ENCODE peak calls at places on chromosomes 7 and 10, in four cellular contexts. L is GM23248, X is HepG2, P is K562. C is an unnamed sample.

GRCh38 chr7:129160161-129160911 is 15.8 kb downstream of the TSPAN33 start:
- DNase-seq in L (no peak), X (no peak), P (no peak), C (no peak)

GRCh38 chr10:47409171-47409865 is 25.2 kb upstream of the ZNF488 start:
- DNase-seq in L (no peak), X (no peak), P (no peak), C (no peak)

GRCh38 chr7:19798986-19799385 is 25.6 kb upstream of the TMEM196 start:
- DNase-seq in L (peak), X (no peak), P (no peak), C (no peak)

GRCh38 chr7:1076184-1077072 is 11.5 kb upstream of the GPER1 start:
- DNase-seq in L (peak), X (no peak), P (no peak), C (no peak)

GRCh38 chr7:69728299-69728698 is 130.0 kb downstream of the AUTS2 start:
- DNase-seq in L (peak), X (no peak), P (no peak), C (no peak)

GRCh38 chr7:17126413-17127374 is 171.8 kb upstream of the AHR start:
- DNase-seq in L (no peak), X (peak), P (no peak), C (no peak)

GRCh38 chr7:95558866-95559265 is 37.5 kb downstream of the PDK4 start:
- DNase-seq in L (no peak), X (no peak), P (no peak), C (no peak)

GRCh38 chr7:40437498-40437897 is 302.7 kb downstream of the SUGCT start:
- DNase-seq in L (peak), X (peak), P (no peak), C (no peak)

GRCh38 chr7:12158334-12159060 is 52.6 kb upstream of the TMEM106B start:
- DNase-seq in L (no peak), X (peak), P (no peak), C (no peak)

GRCh38 chr7:149489391-149490024 is 8.1 kb downstream of the ZNF746 start:
- DNase-seq in L (no peak), X (peak), P (no peak), C (no peak)

GRCh38 chr7:54330216-54330800 is 211.9 kb upstream of the VSTM2A start:
- DNase-seq in L (no peak), X (no peak), P (no peak), C (no peak)

GRCh38 chr7:815284-816216 is 16.7 kb upstream of the SUN1 start:
- DNase-seq in L (peak), X (no peak), P (peak), C (peak)

GRCh38 chr7:94264756-94265155 is 129.9 kb upstream of the COL1A2 start:
- DNase-seq in L (peak), X (no peak), P (no peak), C (no peak)

GRCh38 chr7:135827391-135827790 is 78.8 kb upstream of the FAM180A start:
- DNase-seq in L (no peak), X (no peak), P (no peak), C (peak)

GRCh38 chr7:90192876-90193765 is 18.4 kb upstream of the STEAP2 start:
- DNase-seq in L (peak), X (no peak), P (no peak), C (no peak)

GRCh38 chr10:48939790-48940325 is at the start of gene LRRC18:
- DNase-seq in L (no peak), X (no peak), P (no peak), C (no peak)

GRCh38 chr10:22682237-22683192 is 31.9 kb downstream of the PIP4K2A start:
- DNase-seq in L (peak), X (peak), P (peak), C (no peak)

GRCh38 chr10:103238506-103239252 is 7.0 kb upstream of the RPEL1 start:
- DNase-seq in L (peak), X (peak), P (peak), C (no peak)

GRCh38 chr10:38146579-38147333 is 52.6 kb downstream of the ZNF37A start:
- DNase-seq in L (no peak), X (no peak), P (no peak), C (no peak)

GRCh38 chr7:127035203-127035849 is 217.4 kb downstream of the GRM8 start:
- DNase-seq in L (no peak), X (no peak), P (no peak), C (no peak)

GRCh38 chr10:18312385-18313145 is 172.3 kb downstream of the CACNB2 start:
- DNase-seq in L (peak), X (peak), P (peak), C (peak)

GRCh38 chr7:98110249-98111022 is 3.8 kb downstream of the LMTK2 start:
- DNase-seq in L (no peak), X (peak), P (peak), C (no peak)

GRCh38 chr10:78203915-78204818 is 170.5 kb downstream of the RPS24 start:
- DNase-seq in L (peak), X (peak), P (no peak), C (no peak)

GRCh38 chr7:148804343-148805234 is 79.5 kb downstream of the EZH2 start:
- DNase-seq in L (no peak), X (no peak), P (peak), C (no peak)

GRCh38 chr7:138000081-138000701 is 1.7 kb downstream of the CREB3L2 start:
- DNase-seq in L (peak), X (peak), P (peak), C (no peak)

GRCh38 chr7:28957064-28957821 is 887 bp downstream of the TRIL start:
- DNase-seq in L (peak), X (no peak), P (no peak), C (no peak)

GRCh38 chr7:149725426-149725821 is 48.0 kb downstream of the ZNF467 start:
- DNase-seq in L (no peak), X (no peak), P (no peak), C (no peak)

GRCh38 chr7:112116894-112117293 is 89.3 kb downstream of the DOCK4 start:
- DNase-seq in L (no peak), X (no peak), P (no peak), C (no peak)

GRCh38 chr7:1358376-1359050 is 100.8 kb downstream of the MICALL2 start:
- DNase-seq in L (no peak), X (no peak), P (no peak), C (no peak)

GRCh38 chr7:96952974-96953391 is 52.4 kb upstream of the DLX6 start:
- DNase-seq in L (peak), X (no peak), P (no peak), C (no peak)

GRCh38 chr7:111758332-111758731 is 196.0 kb upstream of the IMMP2L start:
- DNase-seq in L (no peak), X (no peak), P (no peak), C (no peak)

GRCh38 chr10:86203162-86203905 is 163.3 kb downstream of the GRID1 start:
- DNase-seq in L (peak), X (peak), P (peak), C (peak)

GRCh38 chr7:147861058-147861716 is 729.4 kb upstream of the C7orf33 start:
- DNase-seq in L (peak), X (no peak), P (no peak), C (no peak)

GRCh38 chr7:155344270-155344617 is 46.6 kb downstream of the INSIG1 start:
- DNase-seq in L (no peak), X (no peak), P (no peak), C (no peak)

GRCh38 chr7:130216750-130217149 is 9.1 kb downstream of the SSMEM1 start:
- DNase-seq in L (no peak), X (no peak), P (no peak), C (no peak)

GRCh38 chr7:130208511-130208910 is 851 bp downstream of the SSMEM1 start:
- DNase-seq in L (no peak), X (no peak), P (no peak), C (no peak)

GRCh38 chr7:130210181-130210935 is 2.7 kb downstream of the SSMEM1 start:
- DNase-seq in L (peak), X (peak), P (no peak), C (no peak)

GRCh38 chr7:130216025-130216424 is 8.4 kb downstream of the SSMEM1 start:
- DNase-seq in L (no peak), X (no peak), P (no peak), C (no peak)

GRCh38 chr7:130213820-130214219 is 6.2 kb downstream of the SSMEM1 start:
- DNase-seq in L (no peak), X (no peak), P (no peak), C (no peak)
- H2AFZ ChIP-seq in L (no peak), X (no peak), P (peak), C (no peak)

DNA sequence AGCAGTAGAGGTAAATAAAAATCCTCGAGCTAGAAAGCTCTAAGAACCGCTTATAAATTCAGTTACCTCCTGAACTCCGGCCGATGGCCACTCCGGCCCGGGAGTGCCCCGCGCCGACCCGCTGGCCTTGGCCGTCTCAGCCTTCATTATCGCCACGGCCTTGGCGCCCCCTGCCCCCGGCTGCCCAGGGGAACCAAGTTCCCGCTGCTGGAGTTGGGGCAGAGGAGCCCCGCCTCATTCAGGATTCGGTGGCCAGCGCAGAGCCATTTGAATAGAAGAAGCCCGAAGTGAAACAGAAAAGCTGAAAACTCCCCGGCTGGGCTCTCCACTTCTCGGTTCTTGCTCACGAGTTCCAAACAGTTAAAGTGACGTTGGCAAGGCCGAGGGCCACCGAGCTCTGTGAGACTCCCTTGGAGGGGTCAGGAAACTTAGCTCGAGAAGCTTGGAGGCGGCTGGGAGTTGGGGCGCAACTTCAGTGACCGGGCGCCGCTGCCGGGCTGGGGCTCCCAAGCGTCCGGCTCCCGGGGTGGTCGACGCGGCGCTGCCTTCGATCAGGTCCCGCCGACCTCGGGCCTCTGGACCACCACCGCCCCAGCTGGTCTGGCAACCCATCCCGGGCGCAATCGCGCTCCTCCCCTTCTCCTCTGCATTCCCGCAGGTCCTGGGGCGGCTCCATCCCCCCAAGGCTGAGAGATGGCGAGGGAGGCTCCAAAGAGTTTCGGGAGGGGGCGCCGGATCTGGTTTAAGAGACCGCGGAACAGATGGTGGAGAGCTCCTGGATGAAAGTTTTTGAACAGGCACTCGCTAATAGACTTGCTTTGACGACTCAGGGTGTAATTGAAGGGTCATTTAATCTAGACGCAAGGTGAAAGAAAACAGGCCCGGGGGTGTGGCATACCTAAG is 5.8 kb upstream of the FEZF1 start:
- DNase-seq in L (peak), X (no peak), P (no peak), C (no peak)
- H2AFZ ChIP-seq in L (peak), X (no peak), P (no peak), C (no peak)

GRCh38 chr7:106177738-106178592 is 65.9 kb upstream of the SYPL1 start:
- DNase-seq in L (no peak), X (no peak), P (no peak), C (no peak)
- H2AFZ ChIP-seq in L (no peak), X (no peak), P (no peak), C (no peak)

DNA sequence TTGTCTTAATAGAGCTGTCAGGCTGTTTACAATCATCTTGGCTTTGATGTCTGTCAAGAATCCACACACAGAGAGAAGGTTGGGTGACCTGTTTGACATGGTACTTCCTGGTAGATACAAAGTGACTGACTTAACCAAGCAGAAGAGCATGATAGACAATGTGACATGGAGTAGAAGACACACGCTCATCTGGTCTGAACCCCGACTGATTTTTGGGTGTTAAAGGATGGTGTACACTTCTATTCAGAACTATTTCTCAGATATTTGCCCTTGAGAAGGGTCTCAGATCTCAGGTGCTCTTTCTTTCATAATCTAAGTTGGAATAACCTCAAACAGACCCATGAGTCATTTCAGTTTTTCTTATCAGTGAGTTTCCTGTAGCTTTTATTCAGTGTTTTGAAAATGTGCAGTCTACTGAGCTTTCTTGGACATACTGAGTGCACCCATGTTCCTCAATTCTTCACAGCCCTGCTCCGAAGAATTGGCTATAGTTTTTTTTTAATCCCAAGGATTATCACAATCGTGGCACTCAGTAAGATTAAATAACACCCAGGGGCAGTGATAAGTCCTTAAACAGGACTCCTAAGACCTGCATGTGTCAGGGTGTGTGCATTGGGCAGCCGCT is 46.4 kb upstream of the NXPH1 start:
- DNase-seq in L (no peak), X (no peak), P (peak), C (no peak)
- H2AFZ ChIP-seq in L (no peak), X (no peak), P (peak), C (no peak)

GRCh38 chr10:69086131-69086530 is 1.8 kb upstream of the SRGN start:
- DNase-seq in L (peak), X (no peak), P (peak), C (no peak)
- H2AFZ ChIP-seq in L (peak), X (peak), P (peak), C (no peak)

GRCh38 chr7:114412548-114412947 is 2.1 kb upstream of the FOXP2 start:
- DNase-seq in L (no peak), X (no peak), P (no peak), C (no peak)

GRCh38 chr7:114413741-114414140 is 874 bp upstream of the FOXP2 start:
- DNase-seq in L (peak), X (no peak), P (no peak), C (no peak)

GRCh38 chr7:114405427-114405826 is 9.2 kb upstream of the FOXP2 start:
- DNase-seq in L (peak), X (peak), P (no peak), C (no peak)

GRCh38 chr7:114414151-114415053 is at the start of gene FOXP2:
- DNase-seq in L (peak), X (peak), P (no peak), C (no peak)

GRCh38 chr7:114409750-114410149 is 4.9 kb upstream of the FOXP2 start:
- DNase-seq in L (peak), X (no peak), P (no peak), C (no peak)
- H2AFZ ChIP-seq in L (no peak), X (no peak), P (no peak), C (no peak)

GRCh38 chr10:110312206-110312605 is 7.5 kb upstream of the SMNDC1 start:
- DNase-seq in L (no peak), X (no peak), P (no peak), C (no peak)

GRCh38 chr10:110307805-110308204 is 3.1 kb upstream of the SMNDC1 start:
- DNase-seq in L (peak), X (no peak), P (no peak), C (no peak)

GRCh38 chr10:110310741-110311140 is 6.0 kb upstream of the SMNDC1 start:
- DNase-seq in L (peak), X (no peak), P (no peak), C (no peak)

GRCh38 chr10:110313674-110314073 is 9.0 kb upstream of the SMNDC1 start:
- DNase-seq in L (no peak), X (no peak), P (no peak), C (no peak)

GRCh38 chr10:110311357-110311949 is 6.7 kb upstream of the SMNDC1 start:
- DNase-seq in L (peak), X (peak), P (peak), C (peak)
- H2AFZ ChIP-seq in L (peak), X (no peak), P (no peak), C (no peak)